ENCODE peak calls at places on chromosome 14, in ten cellular contexts. L, D, B, H, K, S, C, I, R and X are unnamed samples.
A peak's percentile ranks its signal among the peaks of the same experiment; 100 is the strongest.

GRCh38 chr14:61841145-61841544 is 78.9 kb downstream of the SNAPC1 start:
- DNase-seq in L (no peak), S (no peak), H (no peak), I (no peak), K (no peak), R (no peak), D (no peak), C (peak; percentile 52), B (peak; percentile 30), X (no peak)

GRCh38 chr14:77268989-77269595 is 1.9 kb downstream of the NGB start:
- DNase-seq in H (no peak), S (no peak), K (no peak), I (no peak), R (peak; percentile 6), D (no peak), B (no peak), C (no peak), L (no peak), X (no peak)

GRCh38 chr14:31080060-31080459 is 53.9 kb upstream of the STRN3 start:
- DNase-seq in S (peak; percentile 16), D (no peak), I (no peak), K (peak; percentile 66), L (no peak), C (no peak), R (no peak), H (no peak), B (no peak), X (no peak)

GRCh38 chr14:96252323-96253052 is 3.5 kb upstream of the BDKRB1 start:
- DNase-seq in B (no peak), S (no peak), C (no peak), D (no peak), H (no peak), L (no peak), R (no peak), I (no peak), K (no peak), X (no peak)

GRCh38 chr14:73738518-73739173 is 24.5 kb upstream of the PNMA1 start:
- DNase-seq in K (no peak), L (no peak), R (no peak), S (no peak), H (no peak), D (no peak), I (no peak), C (no peak), B (no peak), X (no peak)

GRCh38 chr14:34262511-34262910 is 199.5 kb downstream of the SPTSSA start:
- DNase-seq in I (no peak), B (no peak), D (no peak), S (no peak), K (no peak), L (no peak), H (no peak), C (no peak), R (no peak), X (no peak)

GRCh38 chr14:61090432-61091216 is 109.6 kb downstream of the SLC38A6 start:
- DNase-seq in L (no peak), S (no peak), I (no peak), K (peak; percentile 48), D (no peak), H (no peak), R (no peak), B (no peak), C (no peak), X (no peak)

GRCh38 chr14:35808076-35808657 is 928 bp downstream of the RALGAPA1 start:
- DNase-seq in K (no peak), S (no peak), I (no peak), H (no peak), R (peak; percentile 38), L (peak; percentile 16), D (no peak), C (no peak), B (no peak), X (no peak)

GRCh38 chr14:85093631-85094330 is 436.2 kb upstream of the FLRT2 start:
- DNase-seq in D (peak; percentile 32), H (no peak), K (peak; percentile 5), I (no peak), R (no peak), C (no peak), L (no peak), B (no peak), S (no peak), X (no peak)

GRCh38 chr14:40273417-40273816 is 841.2 kb upstream of the FBXO33 start:
- DNase-seq in D (no peak), L (no peak), I (no peak), K (no peak), H (no peak), C (no peak), B (no peak), S (no peak), R (no peak), X (no peak)

GRCh38 chr14:61112506-61112905 is 131.5 kb downstream of the SLC38A6 start:
- DNase-seq in K (no peak), S (no peak), R (no peak), C (no peak), L (no peak), H (no peak), D (no peak), B (no peak), I (no peak), X (no peak)

GRCh38 chr14:105087963-105088811 is 23.0 kb upstream of the GPR132 start:
- DNase-seq in S (no peak), C (peak; percentile 87), D (no peak), I (peak; percentile 62), B (peak; percentile 40), R (no peak), L (no peak), K (peak; percentile 74), H (no peak), X (no peak)
- H3K4me3 ChIP-seq in S (peak overlapping the region; percentile 56), C (peak overlapping the region; percentile 13), D (peak overlapping the region; percentile 56), I (peak overlapping the region; percentile 72), B (peak overlapping the region; percentile 30), R (no peak overlapping the region), L (peak overlapping the region; percentile 65), K (peak overlapping the region; percentile 48), H (peak overlapping the region; percentile 65), X (peak overlapping the region; percentile 67)

DNA sequence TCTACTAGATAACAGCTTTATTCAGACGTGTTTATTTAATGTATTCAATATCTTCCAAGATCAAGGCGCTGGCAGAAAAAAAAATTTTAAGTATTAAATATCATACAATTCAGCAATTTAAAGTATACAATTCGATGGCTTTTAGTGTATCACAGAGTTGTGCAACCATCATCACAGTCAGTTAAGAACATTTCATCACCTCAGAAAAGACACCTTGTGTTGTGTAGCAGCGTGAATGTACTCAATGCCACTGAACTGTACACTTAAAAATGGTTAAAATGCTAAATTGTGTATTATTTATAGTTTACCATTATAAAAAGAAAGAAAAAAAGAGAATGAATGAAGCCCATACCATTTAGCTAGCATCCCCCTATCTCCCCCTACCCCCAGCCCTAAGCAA is 96.4 kb downstream of the RIN3 start:
- DNase-seq in B (no peak), K (no peak), S (no peak), I (no peak), D (no peak), R (no peak), L (no peak), H (no peak), C (no peak), X (no peak)
- H3K4me3 ChIP-seq in B (no peak overlapping the region), K (no peak overlapping the region), S (no peak overlapping the region), I (no peak overlapping the region), D (no peak overlapping the region), R (no peak overlapping the region), L (no peak overlapping the region), H (no peak overlapping the region), C (no peak overlapping the region), X (no peak overlapping the region)

GRCh38 chr14:100066984-100067383 is 1.8 kb downstream of the EVL start:
- DNase-seq in R (peak; percentile 44), C (no peak), S (no peak), K (no peak), B (no peak), I (no peak), H (no peak), D (no peak), L (peak; percentile 40), X (no peak)

GRCh38 chr14:100067481-100067880 is 2.3 kb downstream of the EVL start:
- DNase-seq in R (peak; percentile 45), D (no peak), I (no peak), K (no peak), B (no peak), S (no peak), C (no peak), L (peak; percentile 28), H (no peak), X (no peak)

GRCh38 chr14:100063314-100063941 is 1.8 kb upstream of the EVL start:
- DNase-seq in K (no peak), H (no peak), S (no peak), L (no peak), I (no peak), B (no peak), C (no peak), R (no peak), D (no peak), X (no peak)

GRCh38 chr14:100065942-100066574 is 836 bp downstream of the EVL start:
- DNase-seq in H (no peak), I (no peak), R (peak; percentile 71), L (peak; percentile 75), B (no peak), D (no peak), C (peak; percentile 24), K (no peak), S (no peak), X (no peak)

DNA sequence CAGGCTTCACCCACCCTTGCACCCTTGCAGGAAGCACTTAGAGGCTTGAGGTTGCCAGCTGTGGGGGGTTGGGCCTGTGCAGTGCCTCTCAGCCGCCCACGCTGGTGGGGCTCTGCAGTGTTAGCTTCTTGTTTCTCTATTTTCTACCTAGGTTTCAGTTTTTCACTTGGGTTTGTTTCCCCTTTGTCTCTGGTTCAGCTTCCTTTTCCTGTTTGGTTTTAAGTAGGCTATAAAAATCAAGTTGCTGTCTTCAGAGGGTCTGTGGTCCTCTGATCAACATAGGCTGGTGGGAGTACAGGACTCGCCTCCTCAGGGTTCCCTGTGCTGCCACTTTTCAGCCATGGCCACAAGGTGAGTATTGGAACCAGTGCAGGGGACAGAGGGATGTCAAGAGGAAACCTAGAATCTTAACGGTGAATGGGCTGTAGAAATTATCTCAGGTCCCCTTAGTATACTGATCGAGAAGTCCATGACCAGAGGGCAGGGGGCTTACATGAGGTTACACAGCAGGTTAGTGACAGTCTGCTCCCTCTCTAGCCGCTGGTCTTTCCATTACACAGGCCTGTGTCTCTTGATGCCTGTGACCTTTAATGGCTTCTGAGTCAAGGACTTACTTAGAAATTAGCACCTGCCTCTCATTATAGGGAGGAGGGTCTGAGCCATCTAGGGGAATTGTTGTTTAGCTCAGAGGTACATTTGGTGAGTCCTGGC is at the start of gene EVL:
- DNase-seq in S (no peak), D (no peak), L (peak; percentile 77), H (no peak), C (no peak), I (peak; percentile 35), B (no peak), R (peak; percentile 86), K (no peak), X (no peak)
- H3K4me3 ChIP-seq in S (no peak within 1 kb of the TSS), D (no peak within 1 kb of the TSS), L (peak within 1 kb of the TSS; percentile 59), H (no peak within 1 kb of the TSS), C (no peak within 1 kb of the TSS), I (peak within 1 kb of the TSS; percentile 17), B (no peak within 1 kb of the TSS), R (peak within 1 kb of the TSS; percentile 74), K (no peak within 1 kb of the TSS), X (no peak within 1 kb of the TSS)

DNA sequence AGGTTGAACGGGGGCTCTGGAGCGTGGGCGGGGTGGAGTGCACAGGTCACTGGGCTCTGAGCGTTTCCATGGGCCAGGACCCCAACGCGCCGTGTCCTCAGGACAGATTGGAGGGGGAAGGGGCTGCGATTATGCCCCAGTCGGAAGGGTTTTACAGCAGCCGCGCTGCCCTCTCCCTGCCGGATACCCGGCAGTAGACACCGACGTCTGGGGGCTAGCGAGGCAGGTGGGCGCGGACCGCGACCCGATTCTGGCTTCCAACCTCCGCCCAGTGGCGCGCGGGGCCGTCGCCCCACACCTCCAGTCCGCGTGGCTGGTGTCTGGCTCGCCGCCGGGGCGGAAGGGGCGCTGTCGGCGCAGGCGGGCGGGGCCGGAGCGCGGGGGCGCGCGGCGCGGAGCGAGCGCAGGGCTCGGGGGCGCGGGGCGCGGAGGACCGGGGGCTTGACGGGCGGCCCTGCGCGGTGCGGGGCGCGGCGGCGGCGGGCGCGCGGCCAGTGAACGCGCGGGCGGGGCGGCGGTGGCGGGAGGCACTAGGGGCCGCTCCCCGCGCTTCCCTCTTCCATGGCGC is 2.4 kb upstream of the KIF26A start:
- DNase-seq in L (no peak), I (peak; percentile 17), H (no peak), R (no peak), K (no peak), B (no peak), C (no peak), D (no peak), S (no peak), X (no peak)
- H3K4me3 ChIP-seq in L (no peak overlapping the region), I (peak overlapping the region; percentile 77), H (peak overlapping the region; percentile 15), R (no peak overlapping the region), K (no peak overlapping the region), B (no peak overlapping the region), C (no peak overlapping the region), D (no peak overlapping the region), S (peak overlapping the region; percentile 64), X (no peak overlapping the region)